ENCODE peak calls at places on chromosomes 7 and 10, in four cellular contexts. J is colonic mucosa, A is IMR-90, K is fibroblast of lung. W is an unnamed sample. For H3K27me3, the result is how much of the 10 kb centered on the place peaks cover.

GRCh38 chr10:7233259-7233991 is 177.4 kb downstream of the SFMBT2 start:
- DNase-seq in J (no peak), K (no peak), A (no peak), W (no peak)

GRCh38 chr10:103192451-103193106 is 493 bp downstream of the NT5C2 start:
- DNase-seq in A (peak), J (peak), K (peak), W (peak)

GRCh38 chr7:7202375-7202720 is 20.0 kb downstream of the C1GALT1 start:
- DNase-seq in A (no peak), J (no peak), K (no peak), W (no peak)

GRCh38 chr10:48890904-48891839 is 48.5 kb downstream of the LRRC18 start:
- DNase-seq in A (no peak), K (peak), J (no peak), W (no peak)

GRCh38 chr7:46681865-46682503 is 760.9 kb upstream of the IGFBP3 start:
- DNase-seq in K (no peak), A (no peak), J (no peak), W (no peak)

GRCh38 chr10:9149134-9149533 is 1094.6 kb downstream of the GATA3 start:
- DNase-seq in J (no peak), K (no peak), A (no peak), W (no peak)

GRCh38 chr10:118504044-118504944 is 91.2 kb downstream of the PRLHR start:
- DNase-seq in K (peak), J (no peak), A (peak), W (peak)

GRCh38 chr10:71239946-71240795 is 27.8 kb downstream of the UNC5B start:
- DNase-seq in A (no peak), K (no peak), J (no peak), W (no peak)

GRCh38 chr7:107860981-107861652 is 29.9 kb upstream of the DLD start:
- DNase-seq in K (no peak), A (peak), J (peak), W (no peak)

DNA sequence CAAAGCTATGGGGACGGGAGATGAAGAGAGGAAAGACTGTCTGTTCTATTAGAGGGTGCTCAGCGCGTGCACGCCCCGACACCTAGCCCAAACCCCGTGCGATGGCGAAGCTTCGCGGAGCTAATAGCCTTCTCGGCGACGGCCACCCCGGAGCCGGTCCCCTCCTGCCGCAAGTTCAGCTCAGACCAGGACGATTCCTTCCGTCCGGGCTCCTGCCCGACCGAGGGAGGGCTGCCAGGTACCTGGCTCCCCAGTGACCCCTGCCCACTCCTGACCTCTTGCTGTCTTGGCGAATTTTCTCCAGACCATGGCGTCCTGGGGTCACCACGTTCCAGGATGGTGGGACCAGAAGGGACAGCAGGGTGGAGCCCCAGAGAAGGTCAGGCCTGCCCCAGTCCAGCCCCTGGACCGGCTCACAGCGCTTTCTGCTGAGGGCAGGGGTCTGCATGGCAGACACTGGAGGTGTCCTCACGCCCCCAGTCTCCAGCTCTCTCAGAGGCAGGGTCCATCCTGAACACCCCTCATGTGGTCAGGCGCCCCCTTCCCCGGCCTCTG is 36.7 kb downstream of the UNCX start:
- DNase-seq in K (no peak), A (no peak), J (no peak), W (no peak)
- H3K27me3 ChIP-seq in K (under half), A (under half), J (under half), W (under half)

GRCh38 chr7:19773361-19773760 is at the start of gene TMEM196:
- DNase-seq in J (no peak), K (no peak), A (no peak), W (no peak)

GRCh38 chr7:19772858-19773337 is 519 bp downstream of the TMEM196 start:
- DNase-seq in A (peak), J (no peak), K (peak), W (no peak)

GRCh38 chr7:19776981-19777380 is 3.6 kb upstream of the TMEM196 start:
- DNase-seq in J (no peak), K (no peak), A (no peak), W (no peak)

GRCh38 chr7:19772323-19772722 is 1.1 kb downstream of the TMEM196 start:
- DNase-seq in K (no peak), A (no peak), J (no peak), W (no peak)
- H3K27me3 ChIP-seq in K (under half), A (under half), J (under half), W (under half)

GRCh38 chr10:21173964-21174669 is 277.0 kb upstream of the NEBL start:
- DNase-seq in A (no peak), J (peak), K (no peak), W (peak)

GRCh38 chr10:21171936-21172773 is 275.0 kb upstream of the NEBL start:
- DNase-seq in A (no peak), J (peak), K (no peak), W (no peak)

GRCh38 chr10:21171197-21171935 is 274.3 kb upstream of the NEBL start:
- DNase-seq in J (no peak), K (no peak), A (no peak), W (peak)

GRCh38 chr10:21173433-21173963 is 276.4 kb upstream of the NEBL start:
- DNase-seq in A (no peak), K (no peak), J (peak), W (no peak)

DNA sequence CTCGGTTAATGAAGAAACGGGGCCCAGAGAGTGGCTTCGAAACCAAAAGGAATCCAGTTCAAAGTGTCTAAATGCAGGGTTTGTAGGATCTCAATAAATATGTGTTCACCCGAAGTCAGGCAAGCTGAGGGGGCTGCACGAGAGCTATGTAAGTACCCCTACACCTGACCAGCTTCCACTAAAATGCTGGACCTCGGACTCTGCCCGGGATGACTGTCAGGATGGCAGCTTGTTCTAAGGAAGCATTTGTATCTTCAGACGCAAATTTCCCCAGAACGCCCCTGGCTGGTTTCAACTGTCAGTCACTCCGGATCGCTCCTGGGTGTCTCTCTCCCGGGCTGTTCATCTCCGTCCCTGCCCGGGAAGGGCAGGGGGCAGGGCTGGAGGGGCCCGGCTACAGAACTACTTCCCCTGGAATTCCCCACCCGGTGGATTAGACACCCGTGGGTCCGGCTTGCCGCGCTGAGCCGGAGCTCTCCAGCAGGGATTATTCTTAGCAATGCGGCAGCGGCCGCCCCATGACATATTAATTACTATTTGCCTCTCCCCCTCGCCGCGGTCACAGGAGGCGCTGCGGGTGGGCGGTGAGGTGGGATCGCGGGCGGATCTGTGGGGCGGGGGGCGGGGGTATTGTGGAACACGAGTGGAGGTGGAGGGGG is 275.8 kb upstream of the NEBL start:
- DNase-seq in A (no peak), K (no peak), J (peak), W (no peak)
- H3K27me3 ChIP-seq in A (under half), K (under half), J (under half), W (under half)

DNA sequence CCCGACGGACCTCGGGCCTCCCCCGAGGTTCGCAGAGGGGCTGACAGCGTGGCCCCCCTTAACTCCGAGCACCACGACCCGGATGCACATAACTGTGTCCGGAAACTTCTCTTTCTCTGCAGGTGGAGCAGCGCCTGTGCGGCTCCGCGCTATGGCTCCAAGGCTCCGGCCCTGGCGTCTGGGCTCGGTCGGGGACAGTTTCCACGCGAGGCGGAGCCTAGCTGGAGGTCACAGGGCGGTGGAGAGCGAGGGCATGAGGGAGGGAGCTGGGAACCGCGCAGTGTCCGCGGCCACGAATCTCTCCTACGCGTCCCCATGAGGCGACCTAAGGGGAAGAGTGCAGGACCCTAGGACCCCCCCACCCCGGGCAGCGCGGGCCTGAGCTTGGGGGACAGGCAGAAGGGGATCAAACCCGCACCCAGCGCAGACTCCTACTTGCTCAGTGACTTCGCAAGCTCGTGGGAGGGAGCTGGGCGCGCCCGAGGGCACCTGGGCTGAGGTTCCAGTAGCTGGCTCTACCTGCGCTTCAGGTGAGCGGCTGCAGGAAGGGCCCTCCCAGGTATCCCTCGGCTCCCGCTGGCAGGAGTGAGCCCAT is 8.6 kb upstream of the MNX1 start:
- DNase-seq in A (no peak), J (peak), K (no peak), W (no peak)
- H3K27me3 ChIP-seq in A (half or more), J (half or more), K (half or more), W (under half)

DNA sequence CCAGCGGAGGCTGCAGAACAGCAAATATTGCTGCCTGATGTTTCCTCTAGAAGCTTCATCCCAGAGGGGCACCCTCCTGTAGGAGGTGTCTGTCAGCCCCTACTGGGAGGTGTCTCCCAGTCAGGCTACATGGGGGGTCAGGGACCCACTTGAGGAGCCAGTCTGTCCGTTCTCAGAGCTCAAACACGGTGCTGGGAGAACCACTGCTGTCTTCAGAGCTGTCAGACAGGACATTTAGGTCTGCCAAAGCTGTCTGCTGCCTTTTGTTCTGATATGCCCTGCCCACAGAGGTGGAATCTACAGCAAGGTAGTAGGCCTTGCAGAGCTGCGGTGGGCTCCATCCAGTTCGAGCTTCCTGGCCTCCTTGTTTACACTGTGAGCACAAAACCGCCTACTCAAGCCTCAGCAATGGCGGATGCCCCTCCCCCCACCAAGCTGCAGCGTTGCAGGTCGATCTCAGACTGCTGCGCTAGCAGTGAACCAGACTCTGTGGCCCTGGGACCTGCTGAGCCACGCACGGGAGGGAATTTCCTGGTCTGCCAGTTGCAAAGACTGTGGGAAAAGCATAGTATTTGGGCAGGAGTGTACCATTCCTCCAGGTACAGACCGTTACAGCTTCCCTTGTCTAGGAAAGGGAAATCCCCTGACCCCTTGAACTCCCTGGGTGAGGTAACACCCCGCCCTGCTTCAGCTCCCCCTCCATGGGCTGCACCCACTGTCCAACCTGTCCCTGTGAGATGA is 17.7 kb upstream of the MINDY3 start:
- DNase-seq in A (no peak), K (no peak), J (no peak), W (no peak)
- H3K27me3 ChIP-seq in A (under half), K (under half), J (under half), W (under half)

GRCh38 chr10:131033166-131034085 is 278.1 kb downstream of the TCERG1L start:
- DNase-seq in A (no peak), K (no peak), J (no peak), W (no peak)
- H3K27me3 ChIP-seq in A (under half), K (under half), J (under half), W (under half)

GRCh38 chr7:151409555-151410404 is at the start of gene WDR86:
- DNase-seq in K (no peak), J (no peak), A (no peak), W (no peak)
- H3K27me3 ChIP-seq in K (under half), J (under half), A (half or more), W (under half)

GRCh38 chr10:100728928-100729876 is 16.2 kb upstream of the PAX2 start:
- DNase-seq in K (peak), A (peak), J (peak), W (peak)

GRCh38 chr10:100725869-100726426 is 19.4 kb upstream of the PAX2 start:
- DNase-seq in A (no peak), K (no peak), J (no peak), W (no peak)

GRCh38 chr10:100729877-100730738 is 15.3 kb upstream of the PAX2 start:
- DNase-seq in K (no peak), J (no peak), A (no peak), W (no peak)

GRCh38 chr10:100725041-100725440 is 20.3 kb upstream of the PAX2 start:
- DNase-seq in J (no peak), A (peak), K (no peak), W (no peak)

GRCh38 chr10:100727808-100728207 is 17.6 kb upstream of the PAX2 start:
- DNase-seq in K (no peak), J (no peak), A (no peak), W (no peak)
- H3K27me3 ChIP-seq in K (half or more), J (half or more), A (half or more), W (under half)

W was measured in HCT116.